ENCODE peak calls at places on chromosomes 4 and X, in ten cellular contexts. Z, E, S, O, C, N, B, M, K and W are unnamed samples.
A peak's percentile ranks its signal among the peaks of the same experiment; 100 is the strongest.

GRCh38 chr4:52911684-52912294 is 49.7 kb downstream of the RASL11B start:
- DNase-seq in N (peak; percentile 75), C (peak; percentile 77), O (peak; percentile 79), Z (peak; percentile 18), S (peak; percentile 85), B (peak; percentile 80), M (peak; percentile 62), E (peak; percentile 82), K (peak; percentile 48), W (peak; percentile 33)

GRCh38 chr4:153137677-153138630 is 66.3 kb upstream of the TRIM2 start:
- DNase-seq in S (no peak), K (no peak), C (no peak), Z (no peak), O (no peak), B (no peak), M (no peak), N (no peak), E (no peak), W (no peak)

GRCh38 chrX:19152762-19153161 is 30.5 kb upstream of the ADGRG2 start:
- DNase-seq in M (no peak), S (no peak), Z (no peak), O (no peak), N (no peak), K (no peak), B (no peak), C (no peak), E (no peak), W (peak; percentile 22)

GRCh38 chr4:138869165-138869564 is 146.4 kb upstream of the NOCT start:
- DNase-seq in M (no peak), O (no peak), E (no peak), B (no peak), K (no peak), S (no peak), Z (no peak), C (no peak), N (peak; percentile 23), W (no peak)

GRCh38 chr4:85491527-85491926 is 16.6 kb downstream of the ARHGAP24 start:
- DNase-seq in O (no peak), N (no peak), S (no peak), B (no peak), C (no peak), K (no peak), M (no peak), Z (no peak), E (no peak), W (no peak)

GRCh38 chr4:13264126-13264525 is 220.0 kb downstream of the RAB28 start:
- DNase-seq in K (no peak), B (no peak), O (peak; percentile 9), C (no peak), Z (no peak), S (no peak), M (no peak), E (no peak), N (no peak), W (no peak)

GRCh38 chrX:20026278-20026677 is 35.4 kb upstream of the BCLAF3 start:
- DNase-seq in O (peak; percentile 2), M (no peak), K (no peak), Z (no peak), S (no peak), B (no peak), E (no peak), C (no peak), N (peak; percentile 47), W (no peak)

GRCh38 chrX:15963858-15964257 is 109.2 kb upstream of the AP1S2 start:
- DNase-seq in E (no peak), B (no peak), K (no peak), S (no peak), O (no peak), Z (no peak), M (no peak), C (no peak), N (no peak), W (no peak)

GRCh38 chrX:110081320-110081719 is 78.4 kb downstream of the TMEM164 start:
- DNase-seq in O (no peak), S (no peak), M (no peak), N (no peak), K (no peak), Z (no peak), C (no peak), E (no peak), B (no peak), W (no peak)

GRCh38 chrX:70176938-70177533 is at the start of gene DGAT2L6:
- DNase-seq in C (no peak), O (no peak), N (no peak), K (no peak), B (no peak), S (no peak), E (no peak), M (no peak), Z (no peak), W (no peak)

GRCh38 chrX:39813631-39814246 is 284.0 kb downstream of the BCOR start:
- DNase-seq in Z (no peak), N (peak; percentile 89), C (no peak), B (peak; percentile 40), E (peak; percentile 90), S (peak; percentile 88), K (no peak), M (peak; percentile 83), O (peak; percentile 20), W (no peak)

GRCh38 chrX:20530319-20530979 is 263.7 kb upstream of the RPS6KA3 start:
- DNase-seq in Z (peak; percentile 41), N (peak; percentile 71), B (peak; percentile 57), K (peak; percentile 56), C (peak; percentile 4), S (no peak), O (peak; percentile 56), E (peak; percentile 50), M (peak; percentile 44), W (no peak)

GRCh38 chrX:91434351-91435168 is at the start of gene PABPC5:
- DNase-seq in E (peak; percentile 90), K (no peak), Z (no peak), N (peak; percentile 87), C (peak; percentile 47), S (peak; percentile 89), O (peak; percentile 44), M (peak; percentile 72), B (peak; percentile 57), W (no peak)

GRCh38 chr4:87363552-87363951 is 27.4 kb downstream of the HSD17B11 start:
- DNase-seq in B (no peak), Z (no peak), E (no peak), S (no peak), K (no peak), M (no peak), N (peak; percentile 23), C (no peak), O (no peak), W (no peak)

GRCh38 chr4:15436515-15436914 is 8.7 kb downstream of the C1QTNF7 start:
- DNase-seq in B (no peak), C (no peak), S (no peak), M (no peak), Z (no peak), O (peak; percentile 33), K (no peak), E (no peak), N (peak; percentile 80), W (no peak)

GRCh38 chr4:6031831-6032230 is 13.6 kb upstream of the C4orf50 start:
- DNase-seq in O (no peak), S (no peak), Z (no peak), C (no peak), B (no peak), E (no peak), K (no peak), M (no peak), N (no peak), W (no peak)

GRCh38 chr4:82125170-82125862 is 248.5 kb downstream of the HNRNPD start:
- DNase-seq in M (no peak), K (no peak), O (no peak), N (no peak), Z (no peak), B (no peak), S (no peak), C (no peak), E (no peak), W (no peak)

GRCh38 chr4:47814896-47815295 is 23.0 kb downstream of the CORIN start:
- DNase-seq in C (no peak), B (no peak), M (no peak), K (no peak), Z (no peak), N (peak; percentile 48), E (no peak), O (peak; percentile 20), S (no peak), W (no peak)

GRCh38 chrX:8607326-8607725 is 124.6 kb downstream of the ANOS1 start:
- DNase-seq in C (no peak), Z (no peak), O (peak; percentile 28), S (no peak), K (no peak), M (no peak), N (peak; percentile 52), B (no peak), E (no peak), W (peak; percentile 2)

GRCh38 chrX:151970027-151970426 is 4.4 kb downstream of the GABRE start:
- DNase-seq in S (no peak), N (no peak), E (no peak), B (no peak), Z (no peak), K (no peak), O (no peak), M (peak; percentile 20), C (no peak), W (no peak)
- H3K27ac ChIP-seq in S (no peak overlapping the region), N (no peak overlapping the region), E (no peak overlapping the region), B (no peak overlapping the region), Z (peak overlapping the region; percentile 96), K (no peak overlapping the region), O (peak overlapping the region; percentile 38), M (no peak overlapping the region), C (no peak overlapping the region), W (no peak overlapping the region)

DNA sequence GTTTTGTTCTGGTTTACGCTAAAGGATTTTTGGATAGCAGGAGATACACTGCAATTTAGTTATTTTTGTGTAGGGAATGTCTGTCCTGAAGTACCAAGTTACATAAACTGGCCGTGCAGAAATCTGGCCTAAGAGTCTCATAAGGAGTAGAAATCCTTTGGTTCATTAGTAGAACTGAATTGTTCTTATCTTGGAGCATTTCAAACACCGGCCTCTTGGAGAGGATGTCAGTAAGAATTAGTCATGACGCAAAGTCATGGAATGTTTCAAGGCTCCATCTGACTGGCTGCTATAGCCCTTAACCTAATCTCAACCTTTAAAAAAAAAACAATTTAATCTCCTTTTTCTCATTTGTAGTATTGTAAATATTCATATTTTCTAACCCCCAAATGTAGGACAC is 15.2 kb downstream of the PDLIM3 start:
- DNase-seq in E (no peak), M (no peak), C (no peak), K (no peak), Z (no peak), O (peak; percentile 60), S (no peak), N (peak; percentile 45), B (no peak), W (no peak)
- H3K27ac ChIP-seq in E (no peak overlapping the region), M (peak overlapping the region; percentile 2), C (no peak overlapping the region), K (no peak overlapping the region), Z (no peak overlapping the region), O (no peak overlapping the region), S (no peak overlapping the region), N (no peak overlapping the region), B (peak overlapping the region; percentile 19), W (no peak overlapping the region)

GRCh38 chr4:183335369-183335940 is 13.2 kb upstream of the CLDN24 start:
- DNase-seq in M (no peak), O (peak; percentile 78), S (peak; percentile 67), B (no peak), Z (peak; percentile 8), C (no peak), E (no peak), N (peak; percentile 83), K (no peak), W (peak; percentile 76)
- H3K27ac ChIP-seq in M (no peak overlapping the region), O (peak overlapping the region; percentile 45), S (no peak overlapping the region), B (no peak overlapping the region), Z (peak overlapping the region; percentile 76), C (no peak overlapping the region), E (no peak overlapping the region), N (peak overlapping the region; percentile 92), K (no peak overlapping the region), W (peak overlapping the region; percentile 71)

GRCh38 chr4:83617371-83618021 is 81.6 kb downstream of the GPAT3 start:
- DNase-seq in C (no peak), O (no peak), M (no peak), K (no peak), B (no peak), S (no peak), E (no peak), Z (no peak), N (no peak), W (no peak)
- H3K27ac ChIP-seq in C (no peak overlapping the region), O (no peak overlapping the region), M (no peak overlapping the region), K (no peak overlapping the region), B (peak overlapping the region; percentile 72), S (no peak overlapping the region), E (no peak overlapping the region), Z (no peak overlapping the region), N (no peak overlapping the region), W (peak overlapping the region; percentile 87)